ENCODE peak calls at places on chromosomes 7 and 10, in four cellular contexts. V, J, R and H are unnamed samples.

GRCh38 chr7:95470452-95470851 is 15.3 kb upstream of the ASB4 start:
- DNase-seq in V (no peak), J (no peak), R (no peak), H (no peak)

GRCh38 chr7:2191026-2191425 is 41.7 kb downstream of the MAD1L1 start:
- DNase-seq in V (no peak), J (no peak), R (no peak), H (no peak)

GRCh38 chr10:3226960-3227724 is 54.6 kb upstream of the PITRM1 start:
- DNase-seq in V (no peak), J (no peak), R (no peak), H (peak; percentile 60)

GRCh38 chr10:21746118-21746517 is 212.1 kb downstream of the MLLT10 start:
- DNase-seq in V (no peak), J (no peak), R (no peak), H (no peak)

GRCh38 chr10:118035358-118036031 is 11.2 kb downstream of the RAB11FIP2 start:
- DNase-seq in V (no peak), J (no peak), R (no peak), H (no peak)

GRCh38 chr7:1812693-1813393 is 142.8 kb downstream of the ELFN1 start:
- DNase-seq in V (no peak), J (no peak), R (no peak), H (no peak)

GRCh38 chr10:14491814-14492213 is 161.1 kb upstream of the FRMD4A start:
- DNase-seq in V (no peak), J (no peak), R (no peak), H (no peak)

GRCh38 chr7:132528695-132529094 is 47.6 kb downstream of the PLXNA4 start:
- DNase-seq in V (no peak), J (no peak), R (no peak), H (no peak)

GRCh38 chr7:3244241-3244814 is 56.7 kb upstream of the SDK1 start:
- DNase-seq in V (no peak), J (no peak), R (no peak), H (peak; percentile 47)

GRCh38 chr10:48589266-48589665 is 15.6 kb downstream of the ARHGAP22 start:
- DNase-seq in V (no peak), J (no peak), R (no peak), H (no peak)

GRCh38 chr7:128389085-128389814 is 20.5 kb downstream of the IMPDH1 start:
- DNase-seq in V (no peak), J (peak; percentile 45), R (no peak), H (no peak)

GRCh38 chr10:59580257-59580863 is 129.3 kb downstream of the SLC16A9 start:
- DNase-seq in V (no peak), J (no peak), R (no peak), H (peak; percentile 32)

GRCh38 chr7:142722289-142722794 is 26.9 kb upstream of the PRSS1 start:
- DNase-seq in V (no peak), J (no peak), R (no peak), H (no peak)

GRCh38 chr7:140375323-140375722 is 23.0 kb downstream of the SLC37A3 start:
- DNase-seq in V (no peak), J (no peak), R (no peak), H (no peak)

GRCh38 chr7:17021205-17021604 is 139.4 kb upstream of the AGR3 start:
- DNase-seq in V (no peak), J (no peak), R (no peak), H (no peak)

GRCh38 chr10:5411941-5412276 is 448 bp upstream of the NET1 start:
- DNase-seq in V (no peak), J (no peak), R (no peak), H (no peak)

GRCh38 chr7:2613926-2614613 is 17.7 kb upstream of the TTYH3 start:
- DNase-seq in V (no peak), J (no peak), R (no peak), H (no peak)

GRCh38 chr7:75872073-75872782 is 6.6 kb upstream of the RHBDD2 start:
- DNase-seq in V (no peak), J (no peak), R (no peak), H (no peak)

GRCh38 chr10:58488921-58489320 is 23.8 kb upstream of the BICC1 start:
- DNase-seq in V (no peak), J (no peak), R (no peak), H (no peak)

GRCh38 chr7:71509381-71509780 is 377.4 kb downstream of the GALNT17 start:
- DNase-seq in V (no peak), J (no peak), R (no peak), H (no peak)

GRCh38 chr10:27525819-27526218 is 21.7 kb downstream of the RAB18 start:
- DNase-seq in V (no peak), J (no peak), R (no peak), H (no peak)

DNA sequence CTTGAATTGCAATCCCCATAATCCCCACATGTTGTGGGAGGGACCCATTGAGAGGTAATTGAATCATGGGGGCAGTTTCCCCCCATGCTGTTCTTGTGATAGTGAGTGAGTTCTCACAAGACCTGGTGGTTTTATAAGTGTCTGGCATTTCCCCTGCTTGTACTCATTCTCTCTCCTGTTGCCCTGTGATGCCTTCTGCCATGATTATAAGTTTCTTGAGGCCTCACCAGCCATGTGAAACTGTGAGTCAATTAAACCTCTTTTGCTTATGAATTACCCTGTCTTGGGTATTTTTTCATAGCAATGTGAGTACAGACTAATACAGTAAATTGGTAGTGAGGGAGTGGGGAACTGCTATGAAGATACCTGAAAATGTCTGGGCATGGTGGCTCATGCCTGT is 65.0 kb downstream of the ANKRD7 start:
- DNase-seq in V (no peak), J (no peak), R (no peak), H (no peak)
- TF ChIP-seq EGR1 in V (no peak), J (no peak), R (no peak), H (no peak)

GRCh38 chr10:50289196-50289595 is 37.9 kb upstream of the ASAH2 start:
- DNase-seq in V (no peak), J (no peak), R (no peak), H (no peak)

GRCh38 chr10:50294582-50294981 is 43.3 kb upstream of the ASAH2 start:
- DNase-seq in V (no peak), J (no peak), R (no peak), H (no peak)

GRCh38 chr10:50291261-50291850 is 40.0 kb upstream of the ASAH2 start:
- DNase-seq in V (no peak), J (peak; percentile 57), R (no peak), H (no peak)

GRCh38 chr10:50295367-50295766 is 44.1 kb upstream of the ASAH2 start:
- DNase-seq in V (no peak), J (no peak), R (no peak), H (no peak)

DNA sequence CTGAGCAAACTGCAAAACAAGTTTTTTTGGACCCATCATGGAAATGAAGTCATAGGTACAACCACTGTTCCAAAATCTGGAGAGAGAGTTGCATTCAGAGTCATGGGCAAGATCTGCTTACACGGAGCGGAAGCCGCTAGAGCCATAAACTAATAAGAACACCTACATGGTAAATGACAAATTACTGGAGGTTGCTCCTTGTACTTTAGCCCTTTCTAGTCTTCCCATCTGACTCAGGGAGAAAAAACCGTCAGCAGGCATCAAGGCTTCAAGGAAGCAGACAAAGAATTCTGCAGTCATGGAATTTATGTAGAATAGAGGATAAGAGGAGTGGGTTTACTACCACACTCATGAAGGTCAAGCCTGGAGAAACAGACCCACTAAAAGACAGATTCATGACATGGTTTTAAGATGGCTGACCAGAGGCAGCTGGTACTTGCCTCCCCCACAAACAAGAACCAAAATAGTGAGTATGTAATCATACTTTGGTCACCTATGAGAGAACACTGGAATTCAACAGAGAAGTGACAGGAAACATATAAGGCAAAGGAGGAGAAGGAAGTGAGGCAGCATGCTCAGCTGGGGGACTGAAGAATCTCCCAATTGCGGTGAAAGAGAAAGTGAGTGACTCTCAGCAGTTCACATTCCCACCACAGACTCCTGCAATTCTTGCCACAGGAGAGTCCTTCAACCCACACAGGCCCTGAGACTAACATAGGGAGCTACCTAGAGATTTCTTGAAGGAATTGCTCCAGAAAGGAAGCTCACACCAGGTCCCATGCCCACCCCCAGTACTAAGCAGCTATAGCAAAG is 42.4 kb upstream of the ASAH2 start:
- DNase-seq in V (no peak), J (no peak), R (no peak), H (no peak)
- TF ChIP-seq EGR1 in V (no peak), J (no peak), R (no peak), H (no peak)

DNA sequence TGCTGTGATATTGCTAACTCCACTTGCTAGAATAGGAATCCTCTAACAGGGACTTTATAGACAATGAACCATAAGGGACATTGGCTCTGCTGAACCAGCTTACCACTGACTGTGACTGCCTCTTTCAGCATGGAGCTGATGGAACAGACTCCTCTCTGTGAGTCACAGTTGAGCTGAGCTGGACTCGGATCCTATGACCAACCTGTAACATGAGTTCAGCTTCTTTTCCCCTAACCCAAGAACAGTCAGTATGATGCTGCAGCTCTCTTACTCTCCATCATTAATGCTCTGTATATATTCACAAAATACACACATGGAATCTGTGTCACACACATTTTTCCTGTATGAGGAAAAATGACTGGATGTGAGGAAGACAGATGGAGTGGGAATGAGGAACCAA is 177.9 kb upstream of the BET1 start:
- DNase-seq in V (no peak), J (no peak), R (no peak), H (peak; percentile 10)
- TF ChIP-seq EGR1 in V (no peak), J (no peak), R (no peak), H (no peak)

DNA sequence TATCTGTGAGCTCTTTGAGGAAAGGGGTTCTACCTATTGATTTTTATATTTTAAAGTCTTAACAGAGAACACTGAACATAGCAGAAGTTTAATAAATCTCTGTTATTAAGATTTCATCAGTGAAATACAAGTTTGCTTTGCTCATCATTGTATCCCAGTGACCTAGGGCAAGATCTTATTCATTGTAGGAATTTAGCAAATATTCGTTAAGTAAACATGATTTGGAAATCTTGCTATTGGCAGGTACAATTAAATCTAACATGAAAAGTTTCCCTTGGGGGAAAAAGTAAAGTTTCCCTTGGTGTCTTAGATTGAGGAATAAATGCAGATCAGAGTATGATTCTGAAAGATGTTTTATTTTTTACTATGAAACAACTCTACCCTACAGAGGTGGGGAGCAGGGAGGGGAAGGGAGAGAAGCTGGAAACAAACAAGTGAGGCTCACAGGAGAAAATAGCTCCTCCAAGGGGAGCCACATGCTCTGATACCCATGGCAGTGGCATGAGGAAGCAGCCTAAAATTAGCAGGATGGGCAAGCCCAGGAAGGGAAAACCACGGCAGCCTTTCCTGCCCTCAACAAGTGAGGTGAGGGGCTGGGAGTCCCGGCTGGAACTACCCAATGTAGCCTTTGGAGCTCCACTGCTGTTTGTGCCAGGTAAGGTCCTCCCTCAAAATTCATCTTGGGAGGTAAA is 12.4 kb upstream of the HERC4 start:
- DNase-seq in V (no peak), J (no peak), R (no peak), H (no peak)
- TF ChIP-seq EGR1 in V (no peak), J (no peak), R (no peak), H (no peak)

DNA sequence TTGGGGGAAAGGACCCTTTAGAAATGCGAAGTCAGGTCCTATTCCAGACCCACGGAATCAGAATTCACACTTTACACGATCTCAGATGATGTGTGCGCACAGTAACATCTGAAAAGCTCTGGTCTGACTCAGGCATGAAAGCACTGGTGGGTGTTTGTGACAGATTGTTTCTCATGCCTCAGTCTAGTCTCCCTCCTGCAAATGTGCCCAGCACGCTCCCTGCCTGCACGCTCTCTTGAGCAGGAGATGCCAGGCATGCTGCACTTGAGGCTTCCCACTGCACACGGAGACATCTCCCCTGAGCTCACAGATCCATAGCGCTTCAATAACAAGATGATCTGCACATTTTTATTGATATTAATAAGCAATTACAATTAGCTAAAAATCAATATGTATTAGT is 23.6 kb upstream of the ZNF37A start:
- DNase-seq in V (no peak), J (no peak), R (no peak), H (no peak)
- TF ChIP-seq EGR1 in V (no peak), J (no peak), R (no peak), H (no peak)

DNA sequence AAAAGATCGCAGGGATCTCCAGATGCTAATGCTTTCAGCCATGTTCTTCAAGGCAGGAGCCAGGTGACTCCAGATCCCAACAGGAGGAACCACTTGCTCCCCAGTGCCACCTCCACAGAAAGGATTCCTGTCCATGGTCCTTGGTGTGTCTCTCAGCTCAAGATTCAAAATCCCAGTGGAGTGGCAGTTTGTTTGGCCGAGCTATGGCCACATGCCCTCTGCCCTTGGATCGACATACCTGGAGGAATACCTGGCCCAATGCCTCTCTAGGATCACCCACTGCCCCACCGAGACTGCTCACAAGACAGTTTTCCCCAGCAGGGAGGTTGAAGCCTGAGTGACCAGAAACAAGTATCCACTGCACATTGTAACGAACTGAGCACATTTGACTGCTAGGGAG is 3.9 kb upstream of the GPRIN2 start:
- DNase-seq in V (peak; percentile 45), J (no peak), R (no peak), H (no peak)
- TF ChIP-seq EGR1 in V (no peak), J (no peak), R (no peak), H (no peak)